ENCODE peak calls at places on chromosomes 7 and 10, in six cellular contexts. One of them, this sample, is unnamed.

GRCh38 chr7:113394856-113395255 is 276.5 kb upstream of the SMIM30 start:
- DNase-seq in stomach: no peak
- DNase-seq in tibial artery: no peak
- DNase-seq in left ventricle myocardium inferior: no peak
- DNase-seq in BE2C: no peak
- DNase-seq in fibroblast of lung: no peak
- DNase-seq in this sample: no peak

GRCh38 chr7:140670343-140670935 is 2.3 kb upstream of the ADCK2 start:
- DNase-seq in stomach: no peak
- DNase-seq in tibial artery: peak; percentile 42
- DNase-seq in left ventricle myocardium inferior: no peak
- DNase-seq in BE2C: no peak
- DNase-seq in fibroblast of lung: no peak
- DNase-seq in this sample: no peak

GRCh38 chr7:142906643-142907042 is 21.1 kb upstream of the TRPV6 start:
- DNase-seq in stomach: no peak
- DNase-seq in tibial artery: no peak
- DNase-seq in left ventricle myocardium inferior: no peak
- DNase-seq in BE2C: no peak
- DNase-seq in fibroblast of lung: no peak
- DNase-seq in this sample: no peak

GRCh38 chr7:152383341-152384234 is 52.2 kb downstream of the KMT2C start:
- DNase-seq in stomach: no peak
- DNase-seq in tibial artery: no peak
- DNase-seq in left ventricle myocardium inferior: no peak
- DNase-seq in BE2C: no peak
- DNase-seq in fibroblast of lung: peak; percentile 95
- DNase-seq in this sample: peak; percentile 86

GRCh38 chr7:90111-91063 is 102.0 kb upstream of the FAM20C start:
- DNase-seq in stomach: no peak
- DNase-seq in tibial artery: no peak
- DNase-seq in left ventricle myocardium inferior: no peak
- DNase-seq in BE2C: no peak
- DNase-seq in fibroblast of lung: peak; percentile 53
- DNase-seq in this sample: peak; percentile 83

GRCh38 chr10:79063661-79064490 is 4.9 kb upstream of the ZMIZ1 start:
- DNase-seq in stomach: peak; percentile 65
- DNase-seq in tibial artery: peak; percentile 31
- DNase-seq in left ventricle myocardium inferior: peak; percentile 11
- DNase-seq in BE2C: no peak
- DNase-seq in fibroblast of lung: no peak
- DNase-seq in this sample: no peak

GRCh38 chr10:106111241-106111640 is 1053.3 kb downstream of the SORCS1 start:
- DNase-seq in stomach: no peak
- DNase-seq in tibial artery: no peak
- DNase-seq in left ventricle myocardium inferior: no peak
- DNase-seq in BE2C: no peak
- DNase-seq in fibroblast of lung: no peak
- DNase-seq in this sample: peak; percentile 80

GRCh38 chr10:105770813-105771212 is 1129.7 kb downstream of the SORCS3 start:
- DNase-seq in stomach: no peak
- DNase-seq in tibial artery: no peak
- DNase-seq in left ventricle myocardium inferior: no peak
- DNase-seq in BE2C: no peak
- DNase-seq in fibroblast of lung: no peak
- DNase-seq in this sample: no peak

GRCh38 chr7:56023500-56023899 is 27.7 kb downstream of the PSPH start:
- DNase-seq in stomach: no peak
- DNase-seq in tibial artery: no peak
- DNase-seq in left ventricle myocardium inferior: no peak
- DNase-seq in BE2C: no peak
- DNase-seq in fibroblast of lung: no peak
- DNase-seq in this sample: no peak

GRCh38 chr10:50788951-50789904 is 49.5 kb downstream of the ASAH2B start:
- DNase-seq in stomach: no peak
- DNase-seq in tibial artery: no peak
- DNase-seq in left ventricle myocardium inferior: no peak
- DNase-seq in BE2C: no peak
- DNase-seq in fibroblast of lung: peak; percentile 35
- DNase-seq in this sample: peak; percentile 74

GRCh38 chr7:12017046-12017445 is 185.0 kb upstream of the THSD7A start:
- DNase-seq in stomach: no peak
- DNase-seq in tibial artery: no peak
- DNase-seq in left ventricle myocardium inferior: no peak
- DNase-seq in BE2C: no peak
- DNase-seq in fibroblast of lung: no peak
- DNase-seq in this sample: no peak
- TF ChIP-seq CTCF in stomach: no peak
- TF ChIP-seq CTCF in tibial artery: no peak
- TF ChIP-seq CTCF in left ventricle myocardium inferior: no peak
- TF ChIP-seq CTCF in BE2C: no peak
- TF ChIP-seq CTCF in fibroblast of lung: no peak
- TF ChIP-seq CTCF in this sample: no peak

DNA sequence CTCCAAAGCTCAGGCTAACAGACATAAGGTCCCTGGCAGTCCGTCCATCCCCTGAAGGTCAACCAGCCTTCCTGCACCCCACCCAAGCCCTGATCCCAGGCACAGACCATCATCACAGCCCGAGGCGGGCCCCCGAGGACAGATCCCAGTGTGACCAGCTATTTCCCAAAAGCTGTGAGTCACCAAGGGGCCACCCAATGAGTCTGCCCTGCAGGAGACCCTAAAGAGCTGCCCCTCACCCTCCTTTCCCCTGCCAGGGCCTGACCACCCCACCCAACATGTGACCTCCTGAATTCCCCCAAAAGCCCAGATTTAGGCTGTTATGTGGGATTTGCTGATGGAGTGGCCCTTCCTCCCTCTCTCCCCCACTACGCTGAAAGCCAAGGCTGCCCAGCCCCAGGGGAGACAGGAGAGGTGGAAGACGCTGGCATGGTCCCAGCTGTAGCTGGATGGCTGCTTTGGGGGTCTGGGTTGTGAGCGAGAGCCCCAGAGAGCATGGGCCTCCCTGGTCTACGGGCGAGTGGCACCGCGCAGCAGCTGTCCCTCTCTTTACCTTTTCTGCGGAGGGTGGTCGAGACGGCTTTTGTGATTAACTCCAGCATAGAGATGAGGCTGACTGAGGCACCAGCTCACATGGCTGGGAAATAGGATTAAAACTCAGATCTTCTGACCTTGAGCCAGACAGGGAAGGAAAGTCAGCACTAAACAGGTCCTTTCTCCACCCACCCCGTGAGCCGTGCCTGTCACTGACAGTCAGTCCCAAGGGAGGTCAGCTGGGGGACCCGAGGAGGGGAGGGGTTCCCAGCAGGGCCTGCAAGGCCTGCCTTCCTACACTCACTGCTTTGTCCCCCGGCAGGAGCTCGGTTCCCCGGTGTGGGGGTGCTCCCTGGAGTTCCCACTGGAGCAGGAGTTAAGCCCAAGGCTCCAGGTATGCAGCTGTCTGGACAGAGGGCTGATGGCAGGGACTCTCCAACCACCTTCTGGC is 16.7 kb downstream of the ELN start:
- DNase-seq in stomach: no peak
- DNase-seq in tibial artery: no peak
- DNase-seq in left ventricle myocardium inferior: no peak
- DNase-seq in BE2C: peak; percentile 77
- DNase-seq in fibroblast of lung: no peak
- DNase-seq in this sample: no peak
- TF ChIP-seq CTCF in stomach: no peak
- TF ChIP-seq CTCF in tibial artery: no peak
- TF ChIP-seq CTCF in left ventricle myocardium inferior: no peak
- TF ChIP-seq CTCF in BE2C: no peak
- TF ChIP-seq CTCF in fibroblast of lung: no peak
- TF ChIP-seq CTCF in this sample: no peak

GRCh38 chr7:80294321-80294720 is 159.7 kb downstream of the GNAI1 start:
- DNase-seq in stomach: no peak
- DNase-seq in tibial artery: no peak
- DNase-seq in left ventricle myocardium inferior: no peak
- DNase-seq in BE2C: no peak
- DNase-seq in fibroblast of lung: peak; percentile 66
- DNase-seq in this sample: peak; percentile 36

GRCh38 chr7:80284848-80285247 is 150.2 kb downstream of the GNAI1 start:
- DNase-seq in stomach: no peak
- DNase-seq in tibial artery: no peak
- DNase-seq in left ventricle myocardium inferior: no peak
- DNase-seq in BE2C: no peak
- DNase-seq in fibroblast of lung: peak; percentile 89
- DNase-seq in this sample: peak; percentile 77

GRCh38 chr7:80286611-80287010 is 152.0 kb downstream of the GNAI1 start:
- DNase-seq in stomach: no peak
- DNase-seq in tibial artery: no peak
- DNase-seq in left ventricle myocardium inferior: no peak
- DNase-seq in BE2C: no peak
- DNase-seq in fibroblast of lung: no peak
- DNase-seq in this sample: no peak

GRCh38 chr7:80287400-80288174 is 153.0 kb downstream of the GNAI1 start:
- DNase-seq in stomach: no peak
- DNase-seq in tibial artery: no peak
- DNase-seq in left ventricle myocardium inferior: no peak
- DNase-seq in BE2C: no peak
- DNase-seq in fibroblast of lung: no peak
- DNase-seq in this sample: no peak

DNA sequence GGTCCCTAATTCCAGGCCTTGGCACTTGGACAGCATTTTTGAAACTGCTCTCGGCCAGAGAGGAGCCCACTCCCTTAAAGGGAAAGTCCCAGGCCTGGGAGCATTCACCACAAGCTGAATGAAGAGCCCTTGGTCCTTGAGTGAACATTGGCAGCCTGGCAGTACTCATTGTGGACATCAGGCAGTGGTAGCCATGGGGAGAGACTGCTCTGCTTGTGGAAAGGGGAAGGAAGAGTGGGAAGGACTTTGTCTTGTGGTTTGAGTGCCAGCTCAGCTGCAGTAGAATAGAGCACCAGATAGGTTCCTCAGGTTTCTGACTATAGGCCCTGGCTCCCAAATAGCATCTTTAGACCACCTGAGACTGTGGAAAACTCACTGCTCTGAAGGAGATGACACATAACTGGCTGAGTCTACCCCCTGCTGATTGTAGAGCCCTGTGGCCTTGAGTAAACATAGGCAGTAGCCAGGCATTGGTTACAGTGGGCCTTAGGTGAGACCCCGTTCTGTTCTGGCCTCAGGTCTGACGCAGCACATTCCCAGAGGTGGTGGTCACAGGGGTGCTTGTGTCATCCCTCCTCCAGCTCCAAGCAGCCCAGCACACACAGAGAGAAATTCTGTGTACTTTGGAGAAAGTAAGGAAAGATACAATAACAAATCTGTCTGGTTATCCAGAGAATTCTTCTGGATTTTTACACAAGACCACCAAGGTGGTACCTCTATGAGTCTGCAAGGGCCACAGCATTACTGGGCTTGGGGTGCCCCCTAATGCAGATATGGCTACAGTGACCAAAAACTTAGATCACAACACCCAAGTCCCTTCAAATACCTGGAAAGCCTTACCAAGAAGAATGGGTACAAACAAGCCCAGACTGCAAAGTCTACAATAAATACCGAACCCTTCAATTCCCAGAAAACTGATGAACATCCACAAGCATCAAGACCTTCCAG is 153.8 kb downstream of the GNAI1 start:
- DNase-seq in stomach: no peak
- DNase-seq in tibial artery: no peak
- DNase-seq in left ventricle myocardium inferior: no peak
- DNase-seq in BE2C: no peak
- DNase-seq in fibroblast of lung: peak; percentile 94
- DNase-seq in this sample: no peak
- TF ChIP-seq CTCF in stomach: no peak
- TF ChIP-seq CTCF in tibial artery: no peak
- TF ChIP-seq CTCF in left ventricle myocardium inferior: peak; percentile 49
- TF ChIP-seq CTCF in BE2C: peak; percentile 26
- TF ChIP-seq CTCF in fibroblast of lung: peak; percentile 8
- TF ChIP-seq CTCF in this sample: peak; percentile 3

GRCh38 chr7:44953156-44953555 is 25.7 kb downstream of the MYO1G start:
- DNase-seq in stomach: no peak
- DNase-seq in tibial artery: no peak
- DNase-seq in left ventricle myocardium inferior: no peak
- DNase-seq in BE2C: no peak
- DNase-seq in fibroblast of lung: no peak
- DNase-seq in this sample: no peak
- TF ChIP-seq CTCF in stomach: no peak
- TF ChIP-seq CTCF in tibial artery: no peak
- TF ChIP-seq CTCF in left ventricle myocardium inferior: no peak
- TF ChIP-seq CTCF in BE2C: no peak
- TF ChIP-seq CTCF in fibroblast of lung: no peak
- TF ChIP-seq CTCF in this sample: no peak

GRCh38 chr10:34585422-34586115 is 229.5 kb downstream of the PARD3 start:
- DNase-seq in stomach: no peak
- DNase-seq in tibial artery: no peak
- DNase-seq in left ventricle myocardium inferior: no peak
- DNase-seq in BE2C: no peak
- DNase-seq in fibroblast of lung: no peak
- DNase-seq in this sample: no peak

GRCh38 chr10:34587002-34587740 is 227.9 kb downstream of the PARD3 start:
- DNase-seq in stomach: no peak
- DNase-seq in tibial artery: no peak
- DNase-seq in left ventricle myocardium inferior: no peak
- DNase-seq in BE2C: no peak
- DNase-seq in fibroblast of lung: peak; percentile 65
- DNase-seq in this sample: no peak

GRCh38 chr10:34590802-34591201 is 224.3 kb downstream of the PARD3 start:
- DNase-seq in stomach: no peak
- DNase-seq in tibial artery: no peak
- DNase-seq in left ventricle myocardium inferior: no peak
- DNase-seq in BE2C: no peak
- DNase-seq in fibroblast of lung: no peak
- DNase-seq in this sample: no peak

GRCh38 chr10:34593955-34594354 is 221.1 kb downstream of the PARD3 start:
- DNase-seq in stomach: no peak
- DNase-seq in tibial artery: no peak
- DNase-seq in left ventricle myocardium inferior: no peak
- DNase-seq in BE2C: no peak
- DNase-seq in fibroblast of lung: no peak
- DNase-seq in this sample: no peak

GRCh38 chr10:34589275-34589674 is 225.8 kb downstream of the PARD3 start:
- DNase-seq in stomach: no peak
- DNase-seq in tibial artery: no peak
- DNase-seq in left ventricle myocardium inferior: no peak
- DNase-seq in BE2C: no peak
- DNase-seq in fibroblast of lung: no peak
- DNase-seq in this sample: no peak
- TF ChIP-seq CTCF in stomach: no peak
- TF ChIP-seq CTCF in tibial artery: no peak
- TF ChIP-seq CTCF in left ventricle myocardium inferior: no peak
- TF ChIP-seq CTCF in BE2C: no peak
- TF ChIP-seq CTCF in fibroblast of lung: no peak
- TF ChIP-seq CTCF in this sample: no peak

DNA sequence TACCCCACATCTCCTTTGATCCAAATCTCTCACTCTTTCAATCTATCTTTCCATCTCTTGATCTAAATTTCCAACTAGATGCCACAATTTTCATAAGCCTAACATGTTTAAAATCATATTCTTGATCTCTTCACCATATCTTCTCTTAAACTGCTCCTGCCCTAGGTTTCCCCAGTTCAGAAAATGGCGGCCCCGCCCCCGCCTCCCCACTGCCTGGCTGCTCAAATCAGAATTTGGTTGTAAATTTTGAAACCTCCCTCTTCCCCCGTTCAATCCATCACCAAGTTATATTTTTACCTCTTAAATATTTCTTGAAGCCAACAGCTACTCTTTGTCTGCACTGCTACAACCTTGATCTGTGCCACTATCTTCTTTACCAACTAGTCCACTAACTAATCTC is 27.3 kb upstream of the PRTFDC1 start:
- DNase-seq in stomach: no peak
- DNase-seq in tibial artery: no peak
- DNase-seq in left ventricle myocardium inferior: no peak
- DNase-seq in BE2C: no peak
- DNase-seq in fibroblast of lung: no peak
- DNase-seq in this sample: no peak
- TF ChIP-seq CTCF in stomach: no peak
- TF ChIP-seq CTCF in tibial artery: no peak
- TF ChIP-seq CTCF in left ventricle myocardium inferior: no peak
- TF ChIP-seq CTCF in BE2C: no peak
- TF ChIP-seq CTCF in fibroblast of lung: no peak
- TF ChIP-seq CTCF in this sample: no peak

This sample was measured in fibroblast of pulmonary artery.